ENCODE peak calls at places on chromosomes 5 and 9, in eight cellular contexts. One of them, this sample, is unnamed.

GRCh38 chr5:1644810-1645571 is 121.2 kb upstream of the LPCAT1 start:
- DNase-seq in A549: peak
- DNase-seq in ureter: peak
- DNase-seq in NAMALWA: peak
- DNase-seq in T-cell: peak
- DNase-seq in fibroblast of pulmonary artery: peak
- DNase-seq in nucleus accumbens: peak
- DNase-seq in GM19239: peak
- DNase-seq in this sample: peak

GRCh38 chr9:126805546-126806262 is 864 bp downstream of the ZBTB43 start:
- DNase-seq in A549: peak
- DNase-seq in ureter: peak
- DNase-seq in NAMALWA: peak
- DNase-seq in T-cell: peak
- DNase-seq in fibroblast of pulmonary artery: peak
- DNase-seq in nucleus accumbens: peak
- DNase-seq in GM19239: peak
- DNase-seq in this sample: no peak

GRCh38 chr5:74434124-74434899 is 206.2 kb downstream of the ENC1 start:
- DNase-seq in A549: no peak
- DNase-seq in ureter: no peak
- DNase-seq in NAMALWA: no peak
- DNase-seq in T-cell: no peak
- DNase-seq in fibroblast of pulmonary artery: peak
- DNase-seq in nucleus accumbens: no peak
- DNase-seq in GM19239: no peak
- DNase-seq in this sample: no peak

GRCh38 chr5:26791021-26791420 is 247.4 kb downstream of the CDH9 start:
- DNase-seq in A549: no peak
- DNase-seq in ureter: no peak
- DNase-seq in NAMALWA: no peak
- DNase-seq in T-cell: no peak
- DNase-seq in fibroblast of pulmonary artery: no peak
- DNase-seq in nucleus accumbens: no peak
- DNase-seq in GM19239: no peak
- DNase-seq in this sample: no peak

GRCh38 chr5:160923927-160924705 is 72.1 kb upstream of the ATP10B start:
- DNase-seq in A549: no peak
- DNase-seq in ureter: peak
- DNase-seq in NAMALWA: no peak
- DNase-seq in T-cell: no peak
- DNase-seq in fibroblast of pulmonary artery: no peak
- DNase-seq in nucleus accumbens: no peak
- DNase-seq in GM19239: no peak
- DNase-seq in this sample: no peak

GRCh38 chr9:119844431-119844830 is 475.2 kb upstream of the BRINP1 start:
- DNase-seq in A549: no peak
- DNase-seq in ureter: no peak
- DNase-seq in NAMALWA: no peak
- DNase-seq in T-cell: no peak
- DNase-seq in fibroblast of pulmonary artery: no peak
- DNase-seq in nucleus accumbens: no peak
- DNase-seq in GM19239: no peak
- DNase-seq in this sample: no peak

GRCh38 chr9:134286513-134287245 is 39.6 kb upstream of the RXRA start:
- DNase-seq in A549: no peak
- DNase-seq in ureter: no peak
- DNase-seq in NAMALWA: no peak
- DNase-seq in T-cell: no peak
- DNase-seq in fibroblast of pulmonary artery: no peak
- DNase-seq in nucleus accumbens: no peak
- DNase-seq in GM19239: no peak
- DNase-seq in this sample: no peak

GRCh38 chr5:100634937-100635336 is 99.8 kb downstream of the FAM174A start:
- DNase-seq in A549: no peak
- DNase-seq in ureter: no peak
- DNase-seq in NAMALWA: no peak
- DNase-seq in T-cell: no peak
- DNase-seq in fibroblast of pulmonary artery: no peak
- DNase-seq in nucleus accumbens: no peak
- DNase-seq in GM19239: no peak
- DNase-seq in this sample: no peak

GRCh38 chr5:174428895-174429294 is 295.5 kb upstream of the MSX2 start:
- DNase-seq in A549: no peak
- DNase-seq in ureter: no peak
- DNase-seq in NAMALWA: no peak
- DNase-seq in T-cell: no peak
- DNase-seq in fibroblast of pulmonary artery: no peak
- DNase-seq in nucleus accumbens: no peak
- DNase-seq in GM19239: no peak
- DNase-seq in this sample: no peak

GRCh38 chr5:120734033-120734432 is 269.9 kb downstream of the PRR16 start:
- DNase-seq in A549: no peak
- DNase-seq in ureter: no peak
- DNase-seq in NAMALWA: no peak
- DNase-seq in T-cell: no peak
- DNase-seq in fibroblast of pulmonary artery: no peak
- DNase-seq in nucleus accumbens: no peak
- DNase-seq in GM19239: no peak
- DNase-seq in this sample: no peak